ENCODE peak calls at places on chromosomes 11 and 22, in ten cellular contexts. J, F, C, D, V, W, K, X, N and E are unnamed samples.

GRCh38 chr11:120547301-120547700 is 35.8 kb downstream of the GRIK4 start:
- DNase-seq in F (no peak), X (no peak), N (no peak), D (no peak), W (no peak), C (no peak), J (no peak), K (no peak), V (no peak), E (no peak)

GRCh38 chr11:86052697-86053641 is 15.9 kb downstream of the PICALM start:
- DNase-seq in C (no peak), N (no peak), W (no peak), F (no peak), J (no peak), V (no peak), D (no peak), X (no peak), K (no peak), E (no peak)

GRCh38 chr11:128469220-128469619 is 118.1 kb downstream of the ETS1 start:
- DNase-seq in N (no peak), D (no peak), J (no peak), W (no peak), V (no peak), F (no peak), X (no peak), C (no peak), K (no peak), E (no peak)

GRCh38 chr11:119335655-119336543 is 1.6 kb downstream of the RNF26 start:
- DNase-seq in D (no peak), F (no peak), J (no peak), V (peak), K (peak), N (peak), W (no peak), X (no peak), C (no peak), E (no peak)

GRCh38 chr11:124736738-124737137 is 3.0 kb upstream of the NRGN start:
- DNase-seq in J (peak), D (no peak), N (no peak), V (no peak), X (no peak), K (no peak), F (no peak), W (no peak), C (no peak), E (no peak)

GRCh38 chr11:33214187-33214586 is 43.0 kb upstream of the HIPK3 start:
- DNase-seq in F (no peak), D (no peak), J (peak), W (no peak), N (no peak), K (no peak), V (no peak), C (no peak), X (no peak), E (no peak)

GRCh38 chr22:48925450-48925849 is 902.2 kb downstream of the BRD1 start:
- DNase-seq in D (no peak), C (no peak), X (no peak), V (no peak), N (no peak), W (no peak), F (no peak), J (no peak), K (no peak), E (no peak)

GRCh38 chr11:29296680-29297079 is 720.1 kb downstream of the KCNA4 start:
- DNase-seq in D (no peak), K (no peak), J (no peak), F (no peak), W (no peak), N (no peak), C (no peak), V (no peak), X (no peak), E (no peak)

GRCh38 chr11:11146830-11147229 is 206.2 kb downstream of the CSNK2A3 start:
- DNase-seq in N (no peak), X (no peak), W (no peak), J (no peak), F (no peak), K (no peak), D (no peak), C (no peak), V (no peak), E (no peak)

GRCh38 chr11:111077938-111078337 is 167.6 kb upstream of the POU2AF2 start:
- DNase-seq in X (no peak), K (no peak), V (no peak), C (no peak), J (no peak), D (no peak), N (no peak), W (no peak), F (no peak), E (no peak)

GRCh38 chr22:43297246-43298061 is 45.7 kb downstream of the SCUBE1 start:
- DNase-seq in D (peak), W (no peak), X (no peak), F (peak), C (no peak), V (no peak), K (no peak), J (no peak), N (no peak), E (no peak)

GRCh38 chr11:118068945-118069612 is 7.8 kb upstream of the TMPRSS4 start:
- DNase-seq in C (no peak), D (no peak), N (no peak), W (no peak), V (no peak), K (no peak), F (no peak), X (no peak), J (no peak), E (no peak)

GRCh38 chr11:12808519-12808918 is 134.3 kb downstream of the TEAD1 start:
- DNase-seq in X (no peak), D (no peak), N (no peak), C (no peak), V (no peak), F (no peak), W (no peak), J (no peak), K (no peak), E (no peak)

GRCh38 chr11:11985016-11985715 is 23.3 kb downstream of the DKK3 start:
- DNase-seq in X (no peak), N (peak), V (no peak), J (no peak), C (no peak), W (no peak), K (no peak), F (no peak), D (no peak), E (no peak)

DNA sequence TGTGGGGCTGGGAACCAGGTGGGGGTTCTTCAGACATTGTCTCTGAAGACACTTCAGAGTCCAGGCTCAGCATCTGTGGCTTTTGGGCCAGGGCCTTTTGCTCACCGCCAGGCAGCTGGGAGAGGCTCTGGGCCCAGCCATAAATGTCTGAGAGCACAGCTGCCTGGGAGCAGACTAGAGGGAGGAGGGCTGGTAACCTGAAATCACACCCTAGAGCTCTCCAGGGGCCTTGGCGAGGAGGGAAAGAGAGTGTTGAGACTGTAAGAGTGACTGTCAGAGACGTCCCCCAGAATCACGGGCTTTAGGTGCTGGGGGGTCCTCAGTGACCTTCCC is 4.1 kb downstream of the TRABD start:
- DNase-seq in J (no peak), D (no peak), V (no peak), N (no peak), W (no peak), X (no peak), K (no peak), C (no peak), F (no peak), E (no peak)
- H3K4me3 ChIP-seq in J (peak), D (peak), V (peak), N (peak), W (peak), X (no peak), K (peak), C (peak), F (peak), E (peak)

GRCh38 chr11:77129841-77130756 is 2.1 kb downstream of the MYO7A start:
- DNase-seq in J (no peak), D (no peak), C (no peak), K (peak), W (no peak), V (no peak), X (no peak), F (no peak), N (no peak), E (no peak)
- H3K4me3 ChIP-seq in J (no peak), D (no peak), C (no peak), K (peak), W (no peak), V (no peak), X (no peak), F (no peak), N (no peak), E (no peak)

GRCh38 chr11:115504279-115505158 is at the start of gene CADM1:
- DNase-seq in V (peak), C (peak), J (peak), W (peak), K (peak), N (peak), D (peak), X (peak), F (peak), E (peak)

GRCh38 chr11:115503083-115503885 is 931 bp downstream of the CADM1 start:
- DNase-seq in C (peak), D (peak), V (peak), F (peak), K (peak), X (no peak), N (no peak), W (peak), J (peak), E (peak)

GRCh38 chr11:115506909-115507649 is 2.9 kb upstream of the CADM1 start:
- DNase-seq in V (no peak), C (no peak), J (no peak), K (no peak), N (no peak), W (no peak), X (no peak), D (no peak), F (no peak), E (peak)

GRCh38 chr11:115503886-115504278 is 333 bp downstream of the CADM1 start:
- DNase-seq in X (no peak), W (peak), C (no peak), V (no peak), N (no peak), J (no peak), F (no peak), K (no peak), D (no peak), E (no peak)

DNA sequence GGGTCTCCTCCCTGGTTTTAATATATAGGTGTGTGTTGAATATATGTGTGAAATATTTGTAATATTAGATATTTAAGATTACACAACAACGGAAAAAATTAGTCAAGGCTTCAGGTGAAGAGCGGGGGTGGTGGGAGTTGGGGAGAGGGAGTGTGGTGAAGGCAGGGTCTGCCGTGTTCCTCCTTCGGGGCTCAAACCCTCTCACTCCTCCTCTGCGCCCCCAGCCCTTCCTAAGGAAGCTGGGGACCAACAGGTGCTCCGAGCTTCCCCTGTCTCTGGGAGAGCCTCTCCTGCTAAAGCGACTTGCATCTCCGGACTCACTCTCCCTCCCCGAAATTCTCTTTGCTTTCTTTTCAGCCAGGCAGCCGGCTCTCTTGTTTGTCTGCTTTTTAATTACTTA is 950 bp upstream of the CADM1 start:
- DNase-seq in K (no peak), D (no peak), J (no peak), F (no peak), C (no peak), W (no peak), N (no peak), X (no peak), V (no peak), E (no peak)
- H3K4me3 ChIP-seq in K (peak), D (peak), J (no peak), F (peak), C (peak), W (peak), N (peak), X (peak), V (peak), E (peak)

DNA sequence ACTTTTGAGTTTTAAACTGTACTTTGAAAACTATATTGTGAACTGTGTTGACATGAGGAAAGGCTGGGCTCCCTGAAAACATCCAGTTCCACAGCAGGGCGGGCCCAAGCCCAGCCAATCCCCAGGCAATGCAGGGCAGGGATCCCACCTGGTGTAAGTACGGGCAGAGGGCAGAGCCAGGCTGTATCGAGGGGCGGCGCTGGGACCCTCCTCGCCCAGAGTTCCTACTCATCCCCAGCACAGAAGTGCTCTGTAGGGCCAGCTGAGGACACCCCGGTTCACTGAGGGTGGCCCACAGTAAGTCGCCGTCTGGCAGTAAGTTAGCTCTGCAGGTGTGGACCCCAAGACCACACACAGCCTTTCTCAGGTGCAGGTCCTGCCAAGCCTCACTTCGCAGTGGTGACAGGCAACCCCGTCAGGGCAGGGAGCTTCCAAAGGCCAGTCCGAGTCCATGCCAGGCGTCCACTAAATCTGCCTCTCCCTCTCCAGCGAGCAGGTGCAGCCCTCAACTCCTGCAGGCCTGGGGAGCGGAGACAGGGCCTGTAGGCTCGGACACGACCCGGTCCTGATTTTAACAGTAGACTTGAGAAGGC is 6.4 kb downstream of the RASSF7 start:
- DNase-seq in F (no peak), N (no peak), C (no peak), X (no peak), J (no peak), W (no peak), V (no peak), K (peak), D (no peak), E (no peak)
- H3K4me3 ChIP-seq in F (no peak), N (no peak), C (peak), X (peak), J (peak), W (peak), V (peak), K (no peak), D (peak), E (no peak)